ENCODE peak calls at places on chromosomes 13 and 19, in ten cellular contexts. U is ascending aorta; S is AG08396; O is activated CD8-positive, alpha-beta memory T cell treated with anti-CD3 and anti-CD28 coated beads for 4 hours; N is keratinocyte; W is uterus; C is WTC11; P is caudate nucleus; A is stimulated activated naive B cell treated with anti-CD40 and anti-IgM and Interleukin-4, amounts not matched to agents 10 μg/mL and 1 μg/mL and 100 μg/mL, for 72 hours; G is EH. R is an unnamed sample.

GRCh38 chr13:97822377-97822776 is 131.1 kb upstream of the IPO5 start:
- DNase-seq in U (no peak), S (no peak), O (no peak), N (no peak), W (no peak), C (no peak), P (no peak), A (no peak), G (no peak), R (no peak)

GRCh38 chr19:33377586-33378475 is 4.3 kb downstream of the CEBPG start:
- DNase-seq in U (no peak), S (no peak), O (no peak), N (no peak), W (no peak), C (no peak), P (no peak), A (no peak), G (peak), R (no peak)

GRCh38 chr13:19596960-19597361 is 35.6 kb upstream of the TPTE2 start:
- DNase-seq in U (no peak), S (peak), O (no peak), N (no peak), W (no peak), C (no peak), P (no peak), A (no peak), G (peak), R (peak)

GRCh38 chr19:54017266-54017665 is 25.8 kb downstream of the CACNG6 start:
- DNase-seq in U (no peak), S (peak), O (no peak), N (no peak), W (no peak), C (no peak), P (no peak), A (no peak), G (peak), R (no peak)

GRCh38 chr13:113976711-113977684 is 3.1 kb upstream of the C13orf46 start:
- DNase-seq in U (no peak), S (peak), O (no peak), N (no peak), W (no peak), C (peak), P (no peak), A (no peak), G (peak), R (no peak)

GRCh38 chr13:76708138-76708537 is 178.1 kb downstream of the KCTD12 start:
- DNase-seq in U (no peak), S (no peak), O (no peak), N (no peak), W (no peak), C (no peak), P (no peak), A (no peak), G (no peak), R (no peak)

GRCh38 chr13:43267916-43268315 is 244.5 kb downstream of the DNAJC15 start:
- DNase-seq in U (no peak), S (no peak), O (no peak), N (no peak), W (no peak), C (no peak), P (no peak), A (no peak), G (no peak), R (no peak)

GRCh38 chr13:48210178-48210577 is 22.8 kb upstream of the ITM2B start:
- DNase-seq in U (no peak), S (peak), O (no peak), N (peak), W (no peak), C (no peak), P (no peak), A (no peak), G (peak), R (no peak)

GRCh38 chr13:36146513-36147276 is 15.5 kb upstream of the DCLK1 start:
- DNase-seq in U (no peak), S (no peak), O (no peak), N (no peak), W (no peak), C (no peak), P (no peak), A (no peak), G (peak), R (no peak)

GRCh38 chr19:5718579-5719273 is 1.2 kb downstream of the LONP1 start:
- DNase-seq in U (no peak), S (peak), O (peak), N (peak), W (no peak), C (no peak), P (no peak), A (no peak), G (peak), R (no peak)

GRCh38 chr19:5128251-5128931 is 159.5 kb downstream of the KDM4B start:
- DNase-seq in U (peak), S (peak), O (no peak), N (no peak), W (peak), C (no peak), P (no peak), A (no peak), G (peak), R (no peak)

GRCh38 chr19:10858204-10858828 is 10.1 kb downstream of the C19orf38 start:
- DNase-seq in U (no peak), S (peak), O (no peak), N (no peak), W (no peak), C (peak), P (no peak), A (no peak), G (peak), R (no peak)

GRCh38 chr13:77325371-77325941 is 1.4 kb downstream of the MYCBP2 start:
- DNase-seq in U (no peak), S (no peak), O (no peak), N (no peak), W (no peak), C (no peak), P (no peak), A (no peak), G (peak), R (no peak)

GRCh38 chr13:77002590-77003190 is 10.8 kb downstream of the CLN5 start:
- DNase-seq in U (no peak), S (peak), O (no peak), N (no peak), W (no peak), C (no peak), P (no peak), A (no peak), G (peak), R (no peak)

GRCh38 chr13:87677043-87677333 is 5.8 kb downstream of the SLITRK5 start:
- DNase-seq in U (no peak), S (no peak), O (no peak), N (no peak), W (no peak), C (no peak), P (no peak), A (no peak), G (no peak), R (no peak)

GRCh38 chr19:57290970-57291369 is 10.7 kb downstream of the ZNF460 start:
- DNase-seq in U (no peak), S (no peak), O (no peak), N (no peak), W (no peak), C (no peak), P (no peak), A (no peak), G (no peak), R (no peak)

GRCh38 chr19:11767633-11768133 is 883 bp downstream of the ZNF441 start:
- DNase-seq in U (peak), S (peak), O (no peak), N (no peak), W (peak), C (no peak), P (no peak), A (peak), G (peak), R (peak)

GRCh38 chr19:16040642-16041041 is 35.7 kb upstream of the TPM4 start:
- DNase-seq in U (no peak), S (no peak), O (no peak), N (no peak), W (no peak), C (no peak), P (no peak), A (no peak), G (peak), R (no peak)

GRCh38 chr19:6125571-6125989 is 9.9 kb upstream of the ACSBG2 start:
- DNase-seq in U (peak), S (peak), O (peak), N (peak), W (peak), C (peak), P (no peak), A (peak), G (peak), R (peak)

GRCh38 chr13:43005460-43006236 is 13.6 kb upstream of the EPSTI1 start:
- DNase-seq in U (no peak), S (no peak), O (no peak), N (no peak), W (no peak), C (no peak), P (no peak), A (no peak), G (peak), R (no peak)

GRCh38 chr19:19362075-19362474 is 41.4 kb downstream of the MAU2 start:
- DNase-seq in U (no peak), S (no peak), O (no peak), N (no peak), W (no peak), C (no peak), P (no peak), A (no peak), G (no peak), R (no peak)

GRCh38 chr13:98325724-98326123 is 148.7 kb upstream of the RNF113B start:
- DNase-seq in U (no peak), S (no peak), O (no peak), N (no peak), W (no peak), C (no peak), P (no peak), A (no peak), G (no peak), R (no peak)

GRCh38 chr13:76148374-76148773 is 512.2 kb downstream of the LMO7 start:
- DNase-seq in U (no peak), S (no peak), O (no peak), N (no peak), W (no peak), C (no peak), P (no peak), A (no peak), G (no peak), R (no peak)

GRCh38 chr19:16374436-16374835 is 49.8 kb downstream of the KLF2 start:
- DNase-seq in U (no peak), S (no peak), O (no peak), N (no peak), W (no peak), C (no peak), P (no peak), A (no peak), G (no peak), R (no peak)